ENCODE peak calls at places on chromosomes 5 and 9, in five cellular contexts. R is K562, G is A549, A is IMR-90, L is H1. C is an unnamed sample.

GRCh38 chr5:87267574-87268125 is at the start of gene RASA1:
- DNase-seq in R (peak; percentile 96), G (peak; percentile 94), A (peak; percentile 87), L (peak; percentile 98), C (peak; percentile 91)

GRCh38 chr5:38032149-38032548 is 192.3 kb upstream of the GDNF start:
- DNase-seq in R (no peak), G (no peak), A (no peak), L (no peak), C (no peak)

GRCh38 chr5:139700711-139701693 is 52.9 kb downstream of the CXXC5 start:
- DNase-seq in R (peak; percentile 34), G (no peak), A (no peak), L (peak; percentile 79), C (peak; percentile 91)

GRCh38 chr5:148665431-148665830 is 11.1 kb upstream of the HTR4 start:
- DNase-seq in R (no peak), G (no peak), A (no peak), L (no peak), C (no peak)

GRCh38 chr9:34370970-34371880 is 5.5 kb downstream of the MYORG start:
- DNase-seq in R (no peak), G (no peak), A (no peak), L (no peak), C (no peak)

GRCh38 chr5:100838048-100838473 is 65.0 kb downstream of the ST8SIA4 start:
- DNase-seq in R (no peak), G (no peak), A (no peak), L (no peak), C (no peak)

GRCh38 chr9:135907446-135908333 is at the start of gene CAMSAP1:
- DNase-seq in R (peak; percentile 96), G (peak; percentile 95), A (peak; percentile 90), L (peak; percentile 94), C (peak; percentile 77)

GRCh38 chr9:93508207-93508606 is 54.8 kb upstream of the FAM120AOS start:
- DNase-seq in R (no peak), G (no peak), A (no peak), L (no peak), C (no peak)

GRCh38 chr5:98927988-98928801 is 612 bp downstream of the CHD1 start:
- DNase-seq in R (peak; percentile 76), G (peak; percentile 69), A (peak; percentile 58), L (peak; percentile 71), C (peak; percentile 28)

GRCh38 chr9:6439051-6439703 is 26.2 kb downstream of the UHRF2 start:
- DNase-seq in R (no peak), G (no peak), A (no peak), L (no peak), C (no peak)

DNA sequence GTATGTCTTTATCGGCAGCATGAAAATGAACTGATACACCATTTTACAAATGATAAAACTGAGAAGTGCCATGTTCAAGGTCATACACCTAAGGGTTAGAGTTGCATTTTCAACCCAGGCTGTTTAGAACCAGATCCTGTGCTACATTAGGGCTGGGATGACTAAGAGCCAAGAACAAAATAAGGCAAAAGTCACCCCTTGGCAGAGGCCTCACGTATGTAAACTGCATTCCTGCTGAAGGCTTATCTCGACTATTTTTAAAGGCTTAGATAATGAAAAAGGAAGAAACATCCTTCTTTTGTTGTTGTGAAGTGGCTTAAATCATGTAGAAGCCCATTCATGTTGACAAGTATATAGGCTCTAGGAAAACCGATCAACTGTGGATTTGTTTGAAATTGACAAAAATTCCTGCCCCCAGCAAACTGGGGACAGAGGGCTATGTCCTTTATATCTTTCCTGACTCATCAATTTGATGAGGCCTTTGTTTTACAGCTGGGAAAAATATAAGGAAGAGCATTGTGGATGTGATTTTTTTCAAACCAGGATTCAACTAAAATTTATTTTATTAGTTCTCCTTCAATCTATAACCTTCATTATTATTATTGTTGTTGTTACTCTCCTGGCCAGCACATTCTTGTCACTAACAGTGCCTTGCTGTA is 196.5 kb downstream of the SNX18 start:
- DNase-seq in R (no peak), G (no peak), A (peak; percentile 85), L (no peak), C (no peak)
- TF ChIP-seq MAFK in R (no peak), G (peak; percentile 11), A (peak; percentile 78), L (no peak), C (peak; percentile 2)

GRCh38 chr9:23717505-23717904 is 108.5 kb downstream of the ELAVL2 start:
- DNase-seq in R (no peak), G (no peak), A (no peak), L (no peak), C (no peak)
- TF ChIP-seq MAFK in R (no peak), G (no peak), A (no peak), L (no peak), C (no peak)

GRCh38 chr5:154309361-154309725 is 118.8 kb downstream of the GALNT10 start:
- DNase-seq in R (no peak), G (peak; percentile 27), A (peak; percentile 60), L (no peak), C (no peak)
- TF ChIP-seq MAFK in R (no peak), G (no peak), A (no peak), L (no peak), C (no peak)

GRCh38 chr5:172446336-172447051 is 7.8 kb downstream of the SH3PXD2B start:
- DNase-seq in R (no peak), G (no peak), A (no peak), L (no peak), C (no peak)
- TF ChIP-seq MAFK in R (no peak), G (no peak), A (no peak), L (no peak), C (no peak)

GRCh38 chr9:38347946-38348345 is 44.6 kb upstream of the ALDH1B1 start:
- DNase-seq in R (no peak), G (no peak), A (no peak), L (no peak), C (no peak)

GRCh38 chr9:38344566-38345324 is 47.8 kb upstream of the ALDH1B1 start:
- DNase-seq in R (no peak), G (no peak), A (no peak), L (peak; percentile 33), C (no peak)

GRCh38 chr9:38343552-38343951 is 49.0 kb upstream of the ALDH1B1 start:
- DNase-seq in R (no peak), G (no peak), A (no peak), L (peak; percentile 27), C (no peak)

GRCh38 chr9:38346811-38347735 is 45.4 kb upstream of the ALDH1B1 start:
- DNase-seq in R (no peak), G (no peak), A (no peak), L (peak; percentile 51), C (no peak)

GRCh38 chr9:38345851-38346755 is 46.4 kb upstream of the ALDH1B1 start:
- DNase-seq in R (no peak), G (no peak), A (no peak), L (peak; percentile 34), C (no peak)
- TF ChIP-seq MAFK in R (no peak), G (no peak), A (no peak), L (no peak), C (no peak)

GRCh38 chr9:37909326-37909725 is 5.4 kb upstream of the SLC25A51 start:
- DNase-seq in R (no peak), G (no peak), A (no peak), L (no peak), C (no peak)

GRCh38 chr9:37910271-37910670 is 6.3 kb upstream of the SLC25A51 start:
- DNase-seq in R (no peak), G (no peak), A (no peak), L (no peak), C (no peak)

GRCh38 chr9:37913480-37914153 is 9.7 kb upstream of the SLC25A51 start:
- DNase-seq in R (peak; percentile 95), G (peak; percentile 78), A (peak; percentile 72), L (peak; percentile 99), C (peak; percentile 81)

GRCh38 chr9:37908698-37909186 is 4.8 kb upstream of the SLC25A51 start:
- DNase-seq in R (no peak), G (peak; percentile 67), A (peak; percentile 42), L (no peak), C (peak; percentile 92)

GRCh38 chr9:37911271-37911681 is 7.3 kb upstream of the SLC25A51 start:
- DNase-seq in R (no peak), G (no peak), A (peak; percentile 41), L (no peak), C (no peak)
- TF ChIP-seq MAFK in R (no peak), G (no peak), A (no peak), L (no peak), C (no peak)

GRCh38 chr9:37202091-37202490 is 81.7 kb downstream of the ZCCHC7 start:
- DNase-seq in R (no peak), G (no peak), A (no peak), L (no peak), C (no peak)
- TF ChIP-seq MAFK in R (no peak), G (no peak), A (no peak), L (no peak), C (no peak)

DNA sequence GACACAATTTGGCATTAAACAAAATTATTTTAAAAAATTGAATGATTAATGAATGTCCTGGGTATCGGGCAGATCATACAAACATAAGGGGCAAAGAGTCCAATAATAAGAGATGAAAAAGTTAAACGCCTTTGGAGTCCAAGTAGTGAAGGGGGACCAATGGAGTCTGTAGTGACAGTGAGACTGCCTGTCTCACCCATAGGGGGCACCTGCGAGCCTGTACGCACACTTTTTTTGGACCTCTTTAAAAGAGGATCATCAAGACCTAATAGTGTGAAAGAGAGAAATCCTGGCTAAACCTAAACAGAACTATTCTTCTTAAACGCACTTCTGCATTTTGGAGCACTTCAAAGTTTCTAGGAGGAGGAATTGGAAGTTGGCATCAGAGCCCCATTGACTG is 636.0 kb upstream of the KLF4 start:
- DNase-seq in R (peak; percentile 49), G (no peak), A (no peak), L (peak; percentile 65), C (no peak)
- TF ChIP-seq MAFK in R (no peak), G (no peak), A (no peak), L (no peak), C (no peak)

GRCh38 chr5:66171349-66172344 is 27.5 kb downstream of the SREK1 start:
- DNase-seq in R (peak; percentile 39), G (peak; percentile 50), A (peak; percentile 70), L (no peak), C (peak; percentile 32)
- TF ChIP-seq MAFK in R (no peak), G (no peak), A (no peak), L (no peak), C (no peak)

GRCh38 chr9:73446306-73446705 is 294.6 kb downstream of the ANXA1 start:
- DNase-seq in R (no peak), G (no peak), A (no peak), L (no peak), C (no peak)

DNA sequence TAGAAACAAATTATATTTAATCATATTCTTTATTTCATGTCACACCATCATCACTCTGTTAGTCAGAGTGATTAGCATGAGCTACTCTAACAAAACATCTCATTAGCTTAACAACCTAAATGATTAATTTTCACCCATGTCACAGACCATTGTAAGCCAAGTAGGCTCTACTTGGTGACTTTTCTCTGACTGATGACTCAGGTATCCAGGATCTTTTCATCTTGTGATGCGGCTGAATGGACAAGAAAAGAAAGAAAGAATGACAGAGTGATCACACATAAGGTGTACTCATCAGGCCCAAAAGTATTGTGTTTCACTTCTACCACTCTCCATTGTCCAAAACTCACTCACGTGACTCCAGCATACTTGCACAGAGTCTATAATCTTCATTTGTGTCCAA is 299.3 kb downstream of the ANXA1 start:
- DNase-seq in R (no peak), G (no peak), A (no peak), L (no peak), C (no peak)
- TF ChIP-seq MAFK in R (no peak), G (no peak), A (no peak), L (no peak), C (no peak)

C was measured in HepG2.